ENCODE peak calls at places on chromosomes 1 and 21, in eight cellular contexts. I is HCT116, V is SK-N-SH, O is HL-60, Q is K562, J is Panc1, E is GM12878, T is HepG2. A is an unnamed sample.

GRCh38 chr1:119310301-119310700 is 58.3 kb upstream of the HAO2 start:
- DNase-seq in T (no peak), J (no peak), I (no peak), Q (no peak), V (no peak), O (no peak), E (no peak), A (no peak)

GRCh38 chr1:76240321-76240720 is 165.8 kb downstream of the ST6GALNAC3 start:
- DNase-seq in O (no peak), Q (no peak), I (no peak), T (no peak), V (no peak), E (no peak), J (no peak), A (no peak)

GRCh38 chr21:35711661-35712060 is 348.7 kb downstream of the SETD4 start:
- DNase-seq in J (no peak), V (no peak), I (no peak), O (no peak), T (no peak), Q (no peak), E (no peak), A (no peak)

GRCh38 chr1:57683037-57683928 is 259.4 kb upstream of the DAB1 start:
- DNase-seq in O (no peak), Q (no peak), J (no peak), T (no peak), E (no peak), V (no peak), I (no peak), A (peak)

GRCh38 chr1:197908695-197909336 is 6.4 kb downstream of the C1orf53 start:
- DNase-seq in Q (no peak), O (no peak), T (no peak), V (peak), I (no peak), J (no peak), E (no peak), A (peak)

GRCh38 chr1:58773406-58773840 is 10.4 kb downstream of the JUN start:
- DNase-seq in V (no peak), O (peak), Q (no peak), J (no peak), I (no peak), T (no peak), E (no peak), A (no peak)

GRCh38 chr1:204408074-204408507 is 3.5 kb downstream of the PPP1R15B start:
- DNase-seq in Q (no peak), J (no peak), T (no peak), E (no peak), O (peak), V (peak), I (no peak), A (peak)

GRCh38 chr1:213244664-213245091 is 193.6 kb downstream of the RPS6KC1 start:
- DNase-seq in T (peak), O (peak), J (no peak), V (peak), I (peak), E (no peak), Q (peak), A (peak)

GRCh38 chr1:156864796-156865195 is 4.1 kb downstream of the NTRK1 start:
- DNase-seq in Q (no peak), J (no peak), O (no peak), V (no peak), E (no peak), I (no peak), T (no peak), A (no peak)

GRCh38 chr1:203625623-203626189 is 926 bp upstream of the ATP2B4 start:
- DNase-seq in E (peak), T (peak), V (peak), Q (peak), O (peak), I (no peak), J (peak), A (no peak)

GRCh38 chr1:32992489-32993214 is 28.0 kb upstream of the RNF19B start:
- DNase-seq in O (peak), V (no peak), I (peak), J (no peak), T (peak), E (peak), Q (peak), A (peak)

GRCh38 chr21:31489014-31489413 is 145.0 kb upstream of the TIAM1 start:
- DNase-seq in J (no peak), V (no peak), O (no peak), I (no peak), E (no peak), Q (no peak), T (no peak), A (no peak)

GRCh38 chr21:43190544-43191340 is 21.9 kb downstream of the CRYAA start:
- DNase-seq in V (no peak), E (no peak), O (no peak), Q (no peak), J (no peak), T (no peak), I (no peak), A (no peak)

GRCh38 chr1:65059930-65060538 is 88.0 kb upstream of the AK4 start:
- DNase-seq in V (peak), E (no peak), T (peak), Q (peak), J (no peak), O (no peak), I (peak), A (peak)

GRCh38 chr21:38913120-38913975 is 107.6 kb downstream of the ETS2 start:
- DNase-seq in T (no peak), Q (peak), E (no peak), I (peak), J (no peak), O (no peak), V (peak), A (peak)

GRCh38 chr1:211646566-211646965 is 28.9 kb downstream of the NEK2 start:
- DNase-seq in E (no peak), O (no peak), J (no peak), I (no peak), T (no peak), V (no peak), Q (no peak), A (no peak)

GRCh38 chr21:45413922-45414321 is 9.0 kb downstream of the COL18A1 start:
- DNase-seq in I (no peak), E (no peak), Q (no peak), J (no peak), T (no peak), O (no peak), V (no peak), A (no peak)

GRCh38 chr1:153520818-153521476 is 14.8 kb downstream of the S100A6 start:
- DNase-seq in O (no peak), E (no peak), Q (no peak), I (no peak), J (no peak), V (peak), T (no peak), A (no peak)

GRCh38 chr1:168320805-168321577 is 40.3 kb downstream of the TBX19 start:
- DNase-seq in E (no peak), V (no peak), O (no peak), T (peak), I (peak), Q (peak), J (no peak), A (no peak)

GRCh38 chr1:116001739-116002487 is 25.6 kb downstream of the SLC22A15 start:
- DNase-seq in I (no peak), J (no peak), O (no peak), Q (no peak), T (no peak), E (no peak), V (no peak), A (no peak)

GRCh38 chr1:173190101-173190895 is 16.8 kb downstream of the TNFSF4 start:
- DNase-seq in O (peak), V (no peak), E (peak), I (peak), Q (no peak), T (peak), J (peak), A (no peak)

GRCh38 chr1:48292706-48293105 is 70.2 kb downstream of the SLC5A9 start:
- DNase-seq in O (no peak), E (no peak), Q (no peak), V (no peak), I (no peak), T (no peak), J (no peak), A (no peak)

GRCh38 chr1:114215426-114215825 is 61.8 kb upstream of the SYT6 start:
- DNase-seq in Q (no peak), I (no peak), J (no peak), O (no peak), V (no peak), E (no peak), T (no peak), A (no peak)

GRCh38 chr21:39788383-39788782 is 43.4 kb downstream of the IGSF5 start:
- DNase-seq in J (peak), I (peak), V (peak), E (no peak), T (peak), O (no peak), Q (peak), A (peak)

GRCh38 chr21:42162831-42163510 is 56.0 kb upstream of the ABCG1 start:
- DNase-seq in V (no peak), O (no peak), Q (no peak), J (no peak), E (no peak), T (no peak), I (no peak), A (no peak)

GRCh38 chr1:101237229-101237837 is 514 bp downstream of the S1PR1 start:
- DNase-seq in V (peak), E (peak), Q (no peak), O (no peak), T (no peak), I (no peak), J (no peak), A (peak)

GRCh38 chr1:191888996-191889622 is 269.2 kb upstream of the RGS18 start:
- DNase-seq in T (no peak), O (no peak), E (no peak), I (no peak), V (no peak), J (no peak), Q (peak), A (peak)

GRCh38 chr1:206734499-206735142 is 36.0 kb upstream of the IL19 start:
- DNase-seq in T (no peak), V (peak), Q (peak), E (no peak), J (peak), I (peak), O (peak), A (peak)

GRCh38 chr21:29208666-29209059 is 78.2 kb downstream of the MAP3K7CL start:
- DNase-seq in O (no peak), J (no peak), V (no peak), I (no peak), T (no peak), Q (no peak), E (no peak), A (no peak)

GRCh38 chr1:182380199-182380598 is 11.4 kb downstream of the GLUL start:
- DNase-seq in I (no peak), O (no peak), Q (no peak), T (no peak), J (no peak), V (no peak), E (no peak), A (no peak)

DNA sequence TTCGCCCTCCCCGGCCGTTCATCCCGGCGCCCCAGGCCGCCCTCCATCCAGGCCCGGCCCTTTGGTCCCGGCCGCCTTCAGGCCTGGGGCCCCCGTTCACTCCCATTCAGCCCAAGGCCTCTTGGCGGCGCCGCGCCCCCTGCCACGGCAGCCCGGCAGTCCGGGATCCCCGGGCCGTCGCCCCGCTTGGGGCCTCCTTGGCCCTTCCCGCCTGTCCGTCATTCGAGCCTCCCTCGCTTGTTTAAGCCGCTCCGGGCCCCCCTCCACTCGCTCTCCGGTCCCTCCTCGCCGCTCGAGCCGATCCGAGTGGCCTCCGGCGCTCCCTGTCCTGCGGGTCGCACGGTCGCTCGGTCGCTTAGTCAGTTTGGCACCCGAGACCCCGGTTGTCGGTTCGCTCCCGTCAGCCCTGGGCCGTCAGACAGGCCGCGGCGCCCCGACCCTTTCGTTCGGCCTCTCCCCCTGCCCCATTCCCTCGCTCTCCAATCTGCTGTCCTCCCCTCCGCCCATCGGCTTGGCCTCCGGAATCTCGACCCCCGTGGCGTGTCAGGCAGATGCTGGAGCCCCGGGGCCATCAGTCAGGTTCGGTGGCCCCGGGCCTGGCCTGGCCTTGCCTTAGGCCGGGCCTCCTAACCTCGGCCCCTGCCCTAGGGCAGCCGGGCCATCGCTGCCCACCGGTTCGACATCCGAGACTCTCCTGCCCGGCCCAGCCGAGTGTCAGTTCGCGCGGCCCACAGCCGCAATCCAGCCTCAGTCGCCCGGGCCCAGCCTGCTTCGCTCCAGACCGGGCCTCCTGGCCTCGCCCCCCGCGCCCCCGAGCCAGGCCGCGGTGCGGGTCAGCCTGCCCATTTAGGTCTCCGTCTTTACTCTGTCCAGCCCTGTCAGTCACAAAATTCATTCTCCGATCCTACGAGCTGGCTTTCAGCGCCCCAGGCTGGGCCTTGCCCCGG is 1.1 kb downstream of the LRRC41 start:
- DNase-seq in Q (peak), J (no peak), V (peak), O (peak), I (no peak), E (no peak), T (peak), A (peak)
- TF ChIP-seq REST in Q (no peak), J (no peak), V (no peak), O (no peak), I (no peak), E (no peak), T (no peak), A (no peak)

GRCh38 chr1:50419907-50420248 is 3.4 kb downstream of the DMRTA2 start:
- DNase-seq in Q (peak), E (no peak), V (peak), T (no peak), J (no peak), O (no peak), I (no peak), A (no peak)

GRCh38 chr1:50421768-50422674 is 1.2 kb downstream of the DMRTA2 start:
- DNase-seq in T (no peak), V (peak), J (no peak), E (no peak), I (no peak), O (no peak), Q (no peak), A (peak)

GRCh38 chr1:50421366-50421748 is 1.9 kb downstream of the DMRTA2 start:
- DNase-seq in E (no peak), Q (no peak), I (no peak), O (no peak), J (no peak), V (no peak), T (no peak), A (peak)

GRCh38 chr1:50420283-50420682 is 3.0 kb downstream of the DMRTA2 start:
- DNase-seq in J (no peak), I (no peak), E (no peak), V (peak), Q (no peak), T (no peak), O (no peak), A (peak)

DNA sequence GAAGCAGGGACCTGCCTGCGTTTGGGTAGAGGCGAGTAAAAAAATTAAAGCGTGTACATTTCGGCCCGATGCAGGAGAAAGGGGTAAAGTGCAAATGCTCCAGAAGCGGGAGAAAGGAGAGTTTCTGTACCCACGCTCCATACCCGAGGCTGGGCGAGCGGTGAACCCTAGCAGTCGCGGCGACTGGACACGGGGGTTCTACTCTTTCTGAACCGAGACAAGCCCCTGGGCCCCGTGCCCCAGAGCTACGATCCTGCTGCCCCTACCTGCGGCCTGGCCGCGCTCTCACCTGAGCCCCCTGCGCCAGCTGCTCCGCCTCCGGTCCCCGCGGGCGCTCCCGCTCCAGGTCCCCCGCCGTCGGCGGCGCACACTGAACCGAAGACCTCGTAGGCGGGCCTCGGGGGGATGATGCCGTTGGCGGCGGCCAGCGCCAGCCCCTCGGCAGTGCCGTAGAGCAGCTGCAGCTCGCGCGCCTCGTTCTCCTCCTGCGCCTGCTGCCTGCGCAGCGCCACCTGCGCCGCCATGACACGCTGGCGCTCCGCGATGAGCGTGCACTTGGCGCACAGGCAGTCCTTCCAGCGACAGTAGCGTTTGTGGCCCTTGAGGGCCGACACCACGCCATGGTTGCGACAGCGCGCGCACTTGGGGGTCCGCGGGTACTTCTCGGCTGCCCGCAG is 2.4 kb downstream of the DMRTA2 start:
- DNase-seq in O (no peak), T (no peak), E (no peak), J (no peak), Q (no peak), V (peak), I (no peak), A (peak)
- TF ChIP-seq POLR2AphosphoS5 in O (no peak), T (no peak), E (no peak), J (no peak), Q (no peak), V (no peak), I (no peak), A (no peak)

DNA sequence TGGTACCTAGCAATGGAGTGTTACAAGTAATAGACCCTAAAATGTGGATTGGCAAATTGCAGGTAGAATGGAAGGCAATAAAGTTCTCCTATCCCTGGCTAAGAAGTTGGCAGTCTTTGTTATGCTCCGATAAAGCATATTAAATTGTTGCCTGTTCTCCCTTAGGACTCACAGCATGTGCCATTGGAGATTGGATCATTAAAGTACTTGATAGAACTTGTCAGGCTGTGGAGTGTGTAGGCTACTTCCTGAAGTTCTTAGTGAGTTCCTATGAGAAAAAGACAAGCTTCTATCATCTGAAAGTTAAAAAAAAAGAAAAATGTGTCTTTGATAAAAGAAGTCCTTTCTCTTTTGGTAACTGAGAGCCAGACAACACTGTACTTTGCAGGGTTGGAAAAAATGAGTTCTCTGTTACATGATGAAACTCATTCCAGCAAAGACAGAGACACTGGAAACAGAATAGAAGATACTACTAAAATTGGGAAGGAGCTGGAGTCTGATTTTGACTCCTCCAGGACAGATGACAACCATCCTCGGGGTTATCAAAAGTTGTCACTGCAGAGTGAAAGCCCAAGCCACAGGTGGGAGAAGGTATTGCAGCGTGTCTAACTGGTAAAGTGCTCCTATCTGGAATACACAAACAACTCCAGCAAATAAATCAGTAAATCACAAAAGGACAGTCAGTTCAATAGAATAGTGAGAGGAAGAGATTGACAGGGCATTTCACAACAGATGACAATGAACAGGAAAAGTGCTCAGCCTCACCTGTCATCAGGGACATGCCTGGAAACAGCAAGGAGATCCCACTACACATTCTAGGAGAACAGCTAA is 87.5 kb upstream of the WDR26 start:
- DNase-seq in I (no peak), Q (no peak), E (no peak), T (no peak), J (no peak), O (no peak), V (no peak), A (no peak)
- TF ChIP-seq CTCF in I (no peak), Q (peak), E (no peak), T (no peak), J (peak), O (no peak), V (peak), A (no peak)

GRCh38 chr1:180369061-180369460 is 133.3 kb downstream of the ACBD6 start:
- DNase-seq in T (no peak), J (no peak), E (no peak), Q (no peak), I (no peak), V (no peak), O (no peak), A (no peak)
- TF ChIP-seq REST in T (no peak), J (no peak), E (no peak), Q (no peak), I (no peak), V (no peak), O (no peak), A (no peak)

GRCh38 chr1:245770191-245770590 is 615.4 kb downstream of the KIF26B start:
- DNase-seq in T (no peak), I (no peak), O (no peak), Q (no peak), E (no peak), V (no peak), J (no peak), A (no peak)

GRCh38 chr1:245771521-245772281 is 616.9 kb downstream of the KIF26B start:
- DNase-seq in V (peak), E (no peak), O (no peak), Q (no peak), I (no peak), J (no peak), T (no peak), A (no peak)

GRCh38 chr1:245772325-245772724 is 617.5 kb downstream of the KIF26B start:
- DNase-seq in I (no peak), Q (no peak), E (no peak), V (no peak), T (no peak), J (no peak), O (no peak), A (no peak)

GRCh38 chr1:245765241-245766000 is 610.6 kb downstream of the KIF26B start:
- DNase-seq in V (no peak), J (no peak), E (no peak), T (peak), O (no peak), I (no peak), Q (no peak), A (no peak)

DNA sequence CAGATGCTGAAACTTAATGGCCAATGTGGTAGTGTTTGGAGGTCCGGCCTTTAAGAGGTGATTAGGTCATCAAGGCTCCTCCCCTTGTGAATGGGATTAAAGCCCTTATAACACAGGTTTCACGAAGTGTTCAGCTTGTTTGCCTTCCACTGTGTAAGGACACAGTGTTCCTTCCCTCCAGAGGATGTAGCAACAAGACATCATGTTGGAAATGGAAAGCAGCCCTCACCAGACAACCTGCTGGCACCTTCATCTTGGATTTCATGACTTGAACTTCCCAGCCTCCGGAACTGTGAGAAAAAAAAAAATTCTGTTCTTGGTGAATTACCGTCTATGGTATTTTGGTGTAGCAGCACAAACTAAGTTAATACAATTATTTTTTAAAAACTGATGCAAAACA is 613.8 kb downstream of the KIF26B start:
- DNase-seq in I (no peak), E (no peak), J (no peak), Q (no peak), O (no peak), V (no peak), T (no peak), A (no peak)
- TF ChIP-seq POLR2AphosphoS5 in I (no peak), E (no peak), J (no peak), Q (no peak), O (no peak), V (no peak), T (no peak), A (no peak)

A was measured in GM23338.